ENCODE peak calls at places on chromosomes 3 and 15, in ten cellular contexts. B is uterus, W is bronchial epithelial cell, L is WERI-Rb-1, F is GM23338, N is fibroblast of mammary gland, D is endothelial cell of umbilical vein, J is fibroblast of the aortic adventitia, M is HCT116, Y is epithelial cell of proximal tubule. C is an unnamed sample.

GRCh38 chr3:182148360-182148759 is 436.6 kb downstream of the SOX2 start:
- DNase-seq in B (no peak), W (no peak), L (no peak), F (no peak), N (no peak), D (no peak), J (no peak), M (no peak), Y (no peak), C (no peak)

GRCh38 chr3:131447349-131447748 is 55.4 kb downstream of the MRPL3 start:
- DNase-seq in B (no peak), W (no peak), L (no peak), F (no peak), N (no peak), D (no peak), J (no peak), M (no peak), Y (no peak), C (no peak)

GRCh38 chr3:157148123-157148889 is 11.6 kb downstream of the CCNL1 start:
- DNase-seq in B (no peak), W (no peak), L (no peak), F (no peak), N (no peak), D (no peak), J (no peak), M (no peak), Y (no peak), C (no peak)

GRCh38 chr3:177835917-177836316 is 638.6 kb upstream of the TBL1XR1 start:
- DNase-seq in B (no peak), W (peak), L (no peak), F (no peak), N (peak), D (no peak), J (peak), M (no peak), Y (no peak), C (no peak)

GRCh38 chr15:85992224-85992623 is 87.4 kb upstream of the AGBL1 start:
- DNase-seq in B (no peak), W (no peak), L (no peak), F (no peak), N (no peak), D (no peak), J (no peak), M (no peak), Y (no peak), C (no peak)

GRCh38 chr15:64636541-64636940 is 138.8 kb downstream of the RBPMS2 start:
- DNase-seq in B (no peak), W (no peak), L (no peak), F (no peak), N (no peak), D (no peak), J (peak), M (no peak), Y (no peak), C (no peak)

GRCh38 chr15:54582863-54583643 is 604.8 kb downstream of the UNC13C start:
- DNase-seq in B (no peak), W (no peak), L (no peak), F (no peak), N (no peak), D (no peak), J (no peak), M (no peak), Y (no peak), C (no peak)

GRCh38 chr15:30984542-30984941 is 6.9 kb downstream of the MTMR10 start:
- DNase-seq in B (no peak), W (no peak), L (peak), F (no peak), N (no peak), D (peak), J (no peak), M (no peak), Y (no peak), C (no peak)

GRCh38 chr3:52606373-52607085 is 70.1 kb downstream of the UQCC5 start:
- DNase-seq in B (no peak), W (peak), L (no peak), F (no peak), N (peak), D (peak), J (peak), M (peak), Y (peak), C (peak)

GRCh38 chr15:78991879-78992278 is 47.0 kb upstream of the CTSH start:
- DNase-seq in B (no peak), W (no peak), L (no peak), F (no peak), N (no peak), D (no peak), J (no peak), M (no peak), Y (no peak), C (no peak)

GRCh38 chr3:171115667-171116066 is 89.1 kb upstream of the SLC2A2 start:
- DNase-seq in B (no peak), W (no peak), L (no peak), F (no peak), N (peak), D (no peak), J (no peak), M (no peak), Y (no peak), C (no peak)

GRCh38 chr15:42726114-42726513 is 10.8 kb downstream of the CDAN1 start:
- DNase-seq in B (no peak), W (no peak), L (peak), F (no peak), N (no peak), D (no peak), J (no peak), M (no peak), Y (no peak), C (no peak)

GRCh38 chr15:65333863-65334262 is 29.4 kb downstream of the RNU5B-1 start:
- DNase-seq in B (no peak), W (no peak), L (peak), F (no peak), N (no peak), D (no peak), J (no peak), M (no peak), Y (no peak), C (no peak)

GRCh38 chr3:36707623-36708409 is 56.5 kb downstream of the DCLK3 start:
- DNase-seq in B (no peak), W (peak), L (no peak), F (peak), N (peak), D (no peak), J (peak), M (peak), Y (no peak), C (no peak)

GRCh38 chr3:128281461-128282367 is 128.4 kb downstream of the EEFSEC start:
- DNase-seq in B (peak), W (no peak), L (no peak), F (no peak), N (no peak), D (no peak), J (peak), M (no peak), Y (no peak), C (no peak)

GRCh38 chr15:69735126-69735525 is 282.5 kb downstream of the RPLP1 start:
- DNase-seq in B (no peak), W (no peak), L (no peak), F (peak), N (peak), D (no peak), J (peak), M (no peak), Y (no peak), C (no peak)

GRCh38 chr15:68191555-68191954 is 13.6 kb downstream of the CALML4 start:
- DNase-seq in B (no peak), W (no peak), L (no peak), F (peak), N (no peak), D (no peak), J (no peak), M (no peak), Y (no peak), C (no peak)

GRCh38 chr15:101637549-101638318 is 14.4 kb downstream of the TM2D3 start:
- DNase-seq in B (no peak), W (peak), L (no peak), F (no peak), N (no peak), D (no peak), J (no peak), M (no peak), Y (no peak), C (no peak)

GRCh38 chr3:15205934-15206661 is at the start of gene CAPN7:
- DNase-seq in B (peak), W (peak), L (peak), F (peak), N (peak), D (peak), J (peak), M (peak), Y (peak), C (peak)

GRCh38 chr15:63503739-63504246 is 600 bp upstream of the USP3 start:
- DNase-seq in B (peak), W (peak), L (peak), F (peak), N (peak), D (peak), J (peak), M (peak), Y (peak), C (no peak)

GRCh38 chr15:60351066-60351465 is 46.7 kb downstream of the ANXA2 start:
- DNase-seq in B (no peak), W (no peak), L (peak), F (no peak), N (peak), D (no peak), J (no peak), M (no peak), Y (no peak), C (no peak)

GRCh38 chr3:10788451-10788850 is 27.6 kb upstream of the SLC6A11 start:
- DNase-seq in B (no peak), W (peak), L (no peak), F (no peak), N (no peak), D (no peak), J (no peak), M (no peak), Y (no peak), C (no peak)

GRCh38 chr3:127577448-127577847 is 13.1 kb downstream of the TPRA1 start:
- DNase-seq in B (no peak), W (no peak), L (no peak), F (no peak), N (no peak), D (no peak), J (no peak), M (no peak), Y (no peak), C (no peak)

GRCh38 chr3:190167936-190168680 is 47.4 kb upstream of the P3H2 start:
- DNase-seq in B (no peak), W (no peak), L (no peak), F (no peak), N (no peak), D (no peak), J (peak), M (no peak), Y (no peak), C (no peak)

GRCh38 chr15:56496635-56497034 is 31.7 kb upstream of the MNS1 start:
- DNase-seq in B (no peak), W (peak), L (peak), F (peak), N (peak), D (peak), J (peak), M (peak), Y (peak), C (peak)

GRCh38 chr3:177069514-177070329 is 127.6 kb downstream of the TBL1XR1 start:
- DNase-seq in B (no peak), W (peak), L (peak), F (no peak), N (peak), D (peak), J (peak), M (no peak), Y (peak), C (no peak)

DNA sequence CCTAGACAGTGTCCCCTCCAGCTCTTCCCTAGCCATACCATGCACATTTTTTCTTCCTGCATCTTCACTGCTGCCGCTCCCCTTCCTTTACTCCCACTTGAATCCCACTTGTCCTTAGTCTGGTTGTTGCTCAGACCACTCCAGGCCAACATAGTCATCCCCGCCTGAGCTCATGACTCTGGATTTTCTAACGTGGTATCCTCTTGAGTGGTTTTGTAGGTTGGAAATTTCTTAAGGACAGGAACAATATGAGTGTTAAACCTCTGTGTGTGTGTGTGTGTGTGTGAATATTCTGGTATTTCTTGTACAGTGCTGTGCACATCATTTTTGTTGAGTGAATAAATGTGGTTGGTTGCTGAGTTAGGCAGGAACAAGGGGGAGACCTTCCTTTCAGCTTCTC is 3.1 kb downstream of the BAHD1 start:
- DNase-seq in B (no peak), W (no peak), L (no peak), F (no peak), N (peak), D (no peak), J (no peak), M (no peak), Y (no peak), C (no peak)
- H3K4me3 ChIP-seq in B (no peak), W (no peak), L (no peak), F (no peak), N (no peak), D (no peak), J (no peak), M (no peak), Y (no peak), C (no peak)

GRCh38 chr15:77346637-77347036 is 73.3 kb downstream of the PEAK1 start:
- DNase-seq in B (no peak), W (no peak), L (no peak), F (no peak), N (no peak), D (no peak), J (no peak), M (no peak), Y (no peak), C (no peak)

GRCh38 chr15:77352932-77353331 is 67.0 kb downstream of the PEAK1 start:
- DNase-seq in B (no peak), W (no peak), L (no peak), F (no peak), N (no peak), D (no peak), J (no peak), M (no peak), Y (no peak), C (no peak)

GRCh38 chr15:77342767-77343166 is 77.1 kb downstream of the PEAK1 start:
- DNase-seq in B (no peak), W (no peak), L (no peak), F (no peak), N (no peak), D (no peak), J (no peak), M (no peak), Y (no peak), C (no peak)

GRCh38 chr15:77347197-77347596 is 72.7 kb downstream of the PEAK1 start:
- DNase-seq in B (no peak), W (no peak), L (no peak), F (no peak), N (no peak), D (peak), J (peak), M (no peak), Y (no peak), C (no peak)
- H3K4me3 ChIP-seq in B (no peak), W (no peak), L (no peak), F (no peak), N (no peak), D (no peak), J (no peak), M (no peak), Y (no peak), C (no peak)

GRCh38 chr15:36497903-36498302 is 81.5 kb upstream of the CDIN1 start:
- DNase-seq in B (no peak), W (no peak), L (no peak), F (no peak), N (no peak), D (no peak), J (no peak), M (no peak), Y (no peak), C (no peak)
- H3K4me3 ChIP-seq in B (no peak), W (peak), L (no peak), F (no peak), N (no peak), D (no peak), J (no peak), M (no peak), Y (no peak), C (no peak)

GRCh38 chr3:116863270-116863770 is 153.7 kb downstream of the TUSC7 start:
- DNase-seq in B (no peak), W (no peak), L (no peak), F (no peak), N (no peak), D (no peak), J (no peak), M (no peak), Y (no peak), C (no peak)

GRCh38 chr3:116864627-116864927 is 155.0 kb downstream of the TUSC7 start:
- DNase-seq in B (no peak), W (no peak), L (no peak), F (no peak), N (no peak), D (no peak), J (no peak), M (no peak), Y (no peak), C (no peak)

GRCh38 chr3:116863842-116864626 is 154.5 kb downstream of the TUSC7 start:
- DNase-seq in B (no peak), W (peak), L (no peak), F (peak), N (peak), D (peak), J (peak), M (no peak), Y (peak), C (peak)
- H3K4me3 ChIP-seq in B (no peak), W (no peak), L (no peak), F (peak), N (peak), D (peak), J (peak), M (no peak), Y (no peak), C (no peak)

C was measured in LNCaP clone FGC.